ENCODE peak calls at places on chromosomes 2 and 18, in nine cellular contexts. One of them, this sample, is unnamed.

GRCh38 chr18:60865801-60866200 is 467.4 kb upstream of the CDH20 start:
- DNase-seq in tibial artery: no peak
- DNase-seq in psoas muscle: no peak
- DNase-seq in activated CD4-positive, alpha-beta T cell treated with anti-CD3 and anti-CD28 coated beads for 24 hours: no peak
- DNase-seq in T-helper 9 cell: no peak
- DNase-seq in T-cell: no peak
- DNase-seq in HT-29: no peak
- DNase-seq in WERI-Rb-1: no peak
- DNase-seq in lower lobe of right lung: no peak
- DNase-seq in this sample: no peak

GRCh38 chr2:27754831-27755230 is 16.7 kb upstream of the MRPL33 start:
- DNase-seq in tibial artery: no peak
- DNase-seq in psoas muscle: no peak
- DNase-seq in activated CD4-positive, alpha-beta T cell treated with anti-CD3 and anti-CD28 coated beads for 24 hours: no peak
- DNase-seq in T-helper 9 cell: no peak
- DNase-seq in T-cell: no peak
- DNase-seq in HT-29: no peak
- DNase-seq in WERI-Rb-1: no peak
- DNase-seq in lower lobe of right lung: no peak
- DNase-seq in this sample: no peak

GRCh38 chr2:28457237-28457636 is 38.6 kb upstream of the PLB1 start:
- DNase-seq in tibial artery: no peak
- DNase-seq in psoas muscle: no peak
- DNase-seq in activated CD4-positive, alpha-beta T cell treated with anti-CD3 and anti-CD28 coated beads for 24 hours: no peak
- DNase-seq in T-helper 9 cell: no peak
- DNase-seq in T-cell: no peak
- DNase-seq in HT-29: no peak
- DNase-seq in WERI-Rb-1: no peak
- DNase-seq in lower lobe of right lung: no peak
- DNase-seq in this sample: no peak

GRCh38 chr18:36354989-36355388 is 57.5 kb downstream of the FHOD3 start:
- DNase-seq in tibial artery: no peak
- DNase-seq in psoas muscle: no peak
- DNase-seq in activated CD4-positive, alpha-beta T cell treated with anti-CD3 and anti-CD28 coated beads for 24 hours: no peak
- DNase-seq in T-helper 9 cell: no peak
- DNase-seq in T-cell: no peak
- DNase-seq in HT-29: no peak
- DNase-seq in WERI-Rb-1: no peak
- DNase-seq in lower lobe of right lung: no peak
- DNase-seq in this sample: no peak

GRCh38 chr18:41331661-41332060 is 623.4 kb upstream of the PIK3C3 start:
- DNase-seq in tibial artery: no peak
- DNase-seq in psoas muscle: no peak
- DNase-seq in activated CD4-positive, alpha-beta T cell treated with anti-CD3 and anti-CD28 coated beads for 24 hours: no peak
- DNase-seq in T-helper 9 cell: no peak
- DNase-seq in T-cell: no peak
- DNase-seq in HT-29: no peak
- DNase-seq in WERI-Rb-1: no peak
- DNase-seq in lower lobe of right lung: no peak
- DNase-seq in this sample: no peak

GRCh38 chr18:78766651-78767533 is 212.7 kb upstream of the SALL3 start:
- DNase-seq in tibial artery: no peak
- DNase-seq in psoas muscle: no peak
- DNase-seq in activated CD4-positive, alpha-beta T cell treated with anti-CD3 and anti-CD28 coated beads for 24 hours: no peak
- DNase-seq in T-helper 9 cell: no peak
- DNase-seq in T-cell: no peak
- DNase-seq in HT-29: no peak
- DNase-seq in WERI-Rb-1: no peak
- DNase-seq in lower lobe of right lung: no peak
- DNase-seq in this sample: no peak

GRCh38 chr18:44564922-44565321 is 115.8 kb upstream of the SETBP1 start:
- DNase-seq in tibial artery: no peak
- DNase-seq in psoas muscle: no peak
- DNase-seq in activated CD4-positive, alpha-beta T cell treated with anti-CD3 and anti-CD28 coated beads for 24 hours: no peak
- DNase-seq in T-helper 9 cell: no peak
- DNase-seq in T-cell: no peak
- DNase-seq in HT-29: no peak
- DNase-seq in WERI-Rb-1: no peak
- DNase-seq in lower lobe of right lung: no peak
- DNase-seq in this sample: no peak

GRCh38 chr2:226797289-226797988 is 2.2 kb downstream of the IRS1 start:
- DNase-seq in tibial artery: no peak
- DNase-seq in psoas muscle: peak
- DNase-seq in activated CD4-positive, alpha-beta T cell treated with anti-CD3 and anti-CD28 coated beads for 24 hours: no peak
- DNase-seq in T-helper 9 cell: no peak
- DNase-seq in T-cell: no peak
- DNase-seq in HT-29: peak
- DNase-seq in WERI-Rb-1: no peak
- DNase-seq in lower lobe of right lung: peak
- DNase-seq in this sample: no peak

GRCh38 chr2:120388222-120389035 is 42.5 kb downstream of the INHBB start:
- DNase-seq in tibial artery: no peak
- DNase-seq in psoas muscle: peak
- DNase-seq in activated CD4-positive, alpha-beta T cell treated with anti-CD3 and anti-CD28 coated beads for 24 hours: no peak
- DNase-seq in T-helper 9 cell: no peak
- DNase-seq in T-cell: no peak
- DNase-seq in HT-29: no peak
- DNase-seq in WERI-Rb-1: no peak
- DNase-seq in lower lobe of right lung: peak
- DNase-seq in this sample: no peak

GRCh38 chr2:26628561-26629345 is 12.4 kb downstream of the CIB4 start:
- DNase-seq in tibial artery: peak
- DNase-seq in psoas muscle: no peak
- DNase-seq in activated CD4-positive, alpha-beta T cell treated with anti-CD3 and anti-CD28 coated beads for 24 hours: no peak
- DNase-seq in T-helper 9 cell: no peak
- DNase-seq in T-cell: no peak
- DNase-seq in HT-29: no peak
- DNase-seq in WERI-Rb-1: no peak
- DNase-seq in lower lobe of right lung: peak
- DNase-seq in this sample: no peak

GRCh38 chr2:133734699-133735098 is 166.4 kb upstream of the NCKAP5 start:
- DNase-seq in tibial artery: no peak
- DNase-seq in psoas muscle: no peak
- DNase-seq in activated CD4-positive, alpha-beta T cell treated with anti-CD3 and anti-CD28 coated beads for 24 hours: no peak
- DNase-seq in T-helper 9 cell: no peak
- DNase-seq in T-cell: no peak
- DNase-seq in HT-29: no peak
- DNase-seq in WERI-Rb-1: no peak
- DNase-seq in lower lobe of right lung: no peak
- DNase-seq in this sample: no peak

GRCh38 chr2:24009680-24010476 is at the start of gene MFSD2B:
- DNase-seq in tibial artery: no peak
- DNase-seq in psoas muscle: no peak
- DNase-seq in activated CD4-positive, alpha-beta T cell treated with anti-CD3 and anti-CD28 coated beads for 24 hours: no peak
- DNase-seq in T-helper 9 cell: no peak
- DNase-seq in T-cell: no peak
- DNase-seq in HT-29: no peak
- DNase-seq in WERI-Rb-1: no peak
- DNase-seq in lower lobe of right lung: no peak
- DNase-seq in this sample: no peak

GRCh38 chr2:225894240-225894980 is 494.9 kb downstream of the NYAP2 start:
- DNase-seq in tibial artery: no peak
- DNase-seq in psoas muscle: no peak
- DNase-seq in activated CD4-positive, alpha-beta T cell treated with anti-CD3 and anti-CD28 coated beads for 24 hours: no peak
- DNase-seq in T-helper 9 cell: no peak
- DNase-seq in T-cell: no peak
- DNase-seq in HT-29: peak
- DNase-seq in WERI-Rb-1: no peak
- DNase-seq in lower lobe of right lung: no peak
- DNase-seq in this sample: no peak

GRCh38 chr2:239321596-239322413 is 79.0 kb downstream of the HDAC4 start:
- DNase-seq in tibial artery: no peak
- DNase-seq in psoas muscle: no peak
- DNase-seq in activated CD4-positive, alpha-beta T cell treated with anti-CD3 and anti-CD28 coated beads for 24 hours: no peak
- DNase-seq in T-helper 9 cell: no peak
- DNase-seq in T-cell: peak
- DNase-seq in HT-29: no peak
- DNase-seq in WERI-Rb-1: no peak
- DNase-seq in lower lobe of right lung: no peak
- DNase-seq in this sample: no peak

GRCh38 chr2:112140413-112140802 is 2.2 kb downstream of the FBLN7 start:
- DNase-seq in tibial artery: no peak
- DNase-seq in psoas muscle: no peak
- DNase-seq in activated CD4-positive, alpha-beta T cell treated with anti-CD3 and anti-CD28 coated beads for 24 hours: no peak
- DNase-seq in T-helper 9 cell: no peak
- DNase-seq in T-cell: no peak
- DNase-seq in HT-29: no peak
- DNase-seq in WERI-Rb-1: no peak
- DNase-seq in lower lobe of right lung: no peak
- DNase-seq in this sample: no peak

GRCh38 chr2:226002438-226002837 is 602.9 kb downstream of the NYAP2 start:
- DNase-seq in tibial artery: peak
- DNase-seq in psoas muscle: peak
- DNase-seq in activated CD4-positive, alpha-beta T cell treated with anti-CD3 and anti-CD28 coated beads for 24 hours: no peak
- DNase-seq in T-helper 9 cell: no peak
- DNase-seq in T-cell: no peak
- DNase-seq in HT-29: peak
- DNase-seq in WERI-Rb-1: no peak
- DNase-seq in lower lobe of right lung: no peak
- DNase-seq in this sample: no peak

GRCh38 chr2:238105506-238106338 is 5.6 kb downstream of the ESPNL start:
- DNase-seq in tibial artery: peak
- DNase-seq in psoas muscle: peak
- DNase-seq in activated CD4-positive, alpha-beta T cell treated with anti-CD3 and anti-CD28 coated beads for 24 hours: no peak
- DNase-seq in T-helper 9 cell: no peak
- DNase-seq in T-cell: no peak
- DNase-seq in HT-29: no peak
- DNase-seq in WERI-Rb-1: peak
- DNase-seq in lower lobe of right lung: no peak
- DNase-seq in this sample: no peak

GRCh38 chr2:205708231-205708631 is 25.9 kb downstream of the NRP2 start:
- DNase-seq in tibial artery: no peak
- DNase-seq in psoas muscle: no peak
- DNase-seq in activated CD4-positive, alpha-beta T cell treated with anti-CD3 and anti-CD28 coated beads for 24 hours: no peak
- DNase-seq in T-helper 9 cell: no peak
- DNase-seq in T-cell: no peak
- DNase-seq in HT-29: no peak
- DNase-seq in WERI-Rb-1: no peak
- DNase-seq in lower lobe of right lung: no peak
- DNase-seq in this sample: no peak

GRCh38 chr18:55786651-55787272 is 198.8 kb upstream of the TCF4 start:
- DNase-seq in tibial artery: no peak
- DNase-seq in psoas muscle: no peak
- DNase-seq in activated CD4-positive, alpha-beta T cell treated with anti-CD3 and anti-CD28 coated beads for 24 hours: no peak
- DNase-seq in T-helper 9 cell: no peak
- DNase-seq in T-cell: no peak
- DNase-seq in HT-29: no peak
- DNase-seq in WERI-Rb-1: no peak
- DNase-seq in lower lobe of right lung: no peak
- DNase-seq in this sample: no peak

GRCh38 chr2:64143154-64144056 is 815 bp downstream of the PELI1 start:
- DNase-seq in tibial artery: no peak
- DNase-seq in psoas muscle: peak
- DNase-seq in activated CD4-positive, alpha-beta T cell treated with anti-CD3 and anti-CD28 coated beads for 24 hours: no peak
- DNase-seq in T-helper 9 cell: peak
- DNase-seq in T-cell: peak
- DNase-seq in HT-29: peak
- DNase-seq in WERI-Rb-1: peak
- DNase-seq in lower lobe of right lung: peak
- DNase-seq in this sample: peak

GRCh38 chr18:46073474-46074331 is 1.6 kb upstream of the PSTPIP2 start:
- DNase-seq in tibial artery: no peak
- DNase-seq in psoas muscle: no peak
- DNase-seq in activated CD4-positive, alpha-beta T cell treated with anti-CD3 and anti-CD28 coated beads for 24 hours: no peak
- DNase-seq in T-helper 9 cell: no peak
- DNase-seq in T-cell: no peak
- DNase-seq in HT-29: peak
- DNase-seq in WERI-Rb-1: peak
- DNase-seq in lower lobe of right lung: no peak
- DNase-seq in this sample: peak

GRCh38 chr18:13366131-13366530 is 147.6 kb downstream of the LDLRAD4 start:
- DNase-seq in tibial artery: no peak
- DNase-seq in psoas muscle: no peak
- DNase-seq in activated CD4-positive, alpha-beta T cell treated with anti-CD3 and anti-CD28 coated beads for 24 hours: no peak
- DNase-seq in T-helper 9 cell: no peak
- DNase-seq in T-cell: no peak
- DNase-seq in HT-29: no peak
- DNase-seq in WERI-Rb-1: no peak
- DNase-seq in lower lobe of right lung: no peak
- DNase-seq in this sample: no peak

This sample was measured in T follicular helper cell.